ENCODE peak calls at places on chromosomes 13 and 19, in eight cellular contexts. One of them, this sample, is unnamed.

GRCh38 chr13:112132142-112132541 is 65.2 kb downstream of the SOX1 start:
- DNase-seq in activated CD4-positive, alpha-beta T cell treated with anti-CD3 and anti-CD28 coated beads, Interleukin-2, amount 50 U/mL, for 24 hours: no peak
- DNase-seq in NCI-H82: no peak
- DNase-seq in hepatic stellate cell: no peak
- DNase-seq in caudate nucleus: no peak
- DNase-seq in T-helper 17 cell: no peak
- DNase-seq in brain pericyte: no peak
- DNase-seq in mesenchymal stem cell: no peak
- DNase-seq in this sample: no peak

GRCh38 chr13:27967203-27967735 is 1.8 kb downstream of the CDX2 start:
- DNase-seq in activated CD4-positive, alpha-beta T cell treated with anti-CD3 and anti-CD28 coated beads, Interleukin-2, amount 50 U/mL, for 24 hours: no peak
- DNase-seq in NCI-H82: no peak
- DNase-seq in hepatic stellate cell: no peak
- DNase-seq in caudate nucleus: no peak
- DNase-seq in T-helper 17 cell: no peak
- DNase-seq in brain pericyte: no peak
- DNase-seq in mesenchymal stem cell: peak; percentile 47
- DNase-seq in this sample: no peak

GRCh38 chr13:29359181-29359580 is 236.3 kb downstream of the SLC7A1 start:
- DNase-seq in activated CD4-positive, alpha-beta T cell treated with anti-CD3 and anti-CD28 coated beads, Interleukin-2, amount 50 U/mL, for 24 hours: no peak
- DNase-seq in NCI-H82: peak; percentile 56
- DNase-seq in hepatic stellate cell: no peak
- DNase-seq in caudate nucleus: no peak
- DNase-seq in T-helper 17 cell: no peak
- DNase-seq in brain pericyte: no peak
- DNase-seq in mesenchymal stem cell: no peak
- DNase-seq in this sample: no peak

GRCh38 chr13:35140321-35140720 is 198.3 kb downstream of the NBEA start:
- DNase-seq in activated CD4-positive, alpha-beta T cell treated with anti-CD3 and anti-CD28 coated beads, Interleukin-2, amount 50 U/mL, for 24 hours: no peak
- DNase-seq in NCI-H82: no peak
- DNase-seq in hepatic stellate cell: no peak
- DNase-seq in caudate nucleus: no peak
- DNase-seq in T-helper 17 cell: no peak
- DNase-seq in brain pericyte: no peak
- DNase-seq in mesenchymal stem cell: peak; percentile 39
- DNase-seq in this sample: no peak

GRCh38 chr19:55149078-55150003 is at the start of gene TNNT1:
- DNase-seq in activated CD4-positive, alpha-beta T cell treated with anti-CD3 and anti-CD28 coated beads, Interleukin-2, amount 50 U/mL, for 24 hours: no peak
- DNase-seq in NCI-H82: peak; percentile 55
- DNase-seq in hepatic stellate cell: peak; percentile 45
- DNase-seq in caudate nucleus: no peak
- DNase-seq in T-helper 17 cell: no peak
- DNase-seq in brain pericyte: no peak
- DNase-seq in mesenchymal stem cell: no peak
- DNase-seq in this sample: no peak

GRCh38 chr13:40031031-40031430 is 375.6 kb downstream of the COG6 start:
- DNase-seq in activated CD4-positive, alpha-beta T cell treated with anti-CD3 and anti-CD28 coated beads, Interleukin-2, amount 50 U/mL, for 24 hours: no peak
- DNase-seq in NCI-H82: no peak
- DNase-seq in hepatic stellate cell: peak; percentile 23
- DNase-seq in caudate nucleus: no peak
- DNase-seq in T-helper 17 cell: no peak
- DNase-seq in brain pericyte: no peak
- DNase-seq in mesenchymal stem cell: peak; percentile 64
- DNase-seq in this sample: no peak

GRCh38 chr19:2084993-2085720 is 11.0 kb downstream of the MOB3A start:
- DNase-seq in activated CD4-positive, alpha-beta T cell treated with anti-CD3 and anti-CD28 coated beads, Interleukin-2, amount 50 U/mL, for 24 hours: peak; percentile 67
- DNase-seq in NCI-H82: no peak
- DNase-seq in hepatic stellate cell: no peak
- DNase-seq in caudate nucleus: no peak
- DNase-seq in T-helper 17 cell: peak; percentile 88
- DNase-seq in brain pericyte: no peak
- DNase-seq in mesenchymal stem cell: peak; percentile 76
- DNase-seq in this sample: no peak

GRCh38 chr13:80340643-80341097 is 256 bp downstream of the SPRY2 start:
- DNase-seq in activated CD4-positive, alpha-beta T cell treated with anti-CD3 and anti-CD28 coated beads, Interleukin-2, amount 50 U/mL, for 24 hours: no peak
- DNase-seq in NCI-H82: peak; percentile 56
- DNase-seq in hepatic stellate cell: peak; percentile 35
- DNase-seq in caudate nucleus: peak; percentile 48
- DNase-seq in T-helper 17 cell: no peak
- DNase-seq in brain pericyte: no peak
- DNase-seq in mesenchymal stem cell: peak; percentile 78
- DNase-seq in this sample: no peak

GRCh38 chr19:41269571-41269970 is 5.4 kb downstream of the HNRNPUL1 start:
- DNase-seq in activated CD4-positive, alpha-beta T cell treated with anti-CD3 and anti-CD28 coated beads, Interleukin-2, amount 50 U/mL, for 24 hours: no peak
- DNase-seq in NCI-H82: no peak
- DNase-seq in hepatic stellate cell: no peak
- DNase-seq in caudate nucleus: no peak
- DNase-seq in T-helper 17 cell: no peak
- DNase-seq in brain pericyte: no peak
- DNase-seq in mesenchymal stem cell: no peak
- DNase-seq in this sample: no peak

GRCh38 chr13:83568019-83568418 is 314.3 kb downstream of the SLITRK1 start:
- DNase-seq in activated CD4-positive, alpha-beta T cell treated with anti-CD3 and anti-CD28 coated beads, Interleukin-2, amount 50 U/mL, for 24 hours: no peak
- DNase-seq in NCI-H82: no peak
- DNase-seq in hepatic stellate cell: no peak
- DNase-seq in caudate nucleus: no peak
- DNase-seq in T-helper 17 cell: no peak
- DNase-seq in brain pericyte: no peak
- DNase-seq in mesenchymal stem cell: no peak
- DNase-seq in this sample: no peak

GRCh38 chr19:6736169-6736916 is 1.0 kb downstream of the GPR108 start:
- DNase-seq in activated CD4-positive, alpha-beta T cell treated with anti-CD3 and anti-CD28 coated beads, Interleukin-2, amount 50 U/mL, for 24 hours: peak; percentile 46
- DNase-seq in NCI-H82: peak; percentile 72
- DNase-seq in hepatic stellate cell: peak; percentile 92
- DNase-seq in caudate nucleus: peak; percentile 45
- DNase-seq in T-helper 17 cell: peak; percentile 51
- DNase-seq in brain pericyte: no peak
- DNase-seq in mesenchymal stem cell: peak; percentile 96
- DNase-seq in this sample: peak; percentile 63

GRCh38 chr19:5074418-5074817 is 105.5 kb downstream of the KDM4B start:
- DNase-seq in activated CD4-positive, alpha-beta T cell treated with anti-CD3 and anti-CD28 coated beads, Interleukin-2, amount 50 U/mL, for 24 hours: no peak
- DNase-seq in NCI-H82: no peak
- DNase-seq in hepatic stellate cell: no peak
- DNase-seq in caudate nucleus: no peak
- DNase-seq in T-helper 17 cell: no peak
- DNase-seq in brain pericyte: no peak
- DNase-seq in mesenchymal stem cell: no peak
- DNase-seq in this sample: no peak

GRCh38 chr19:34120846-34121639 is 51.3 kb upstream of the LSM14A start:
- DNase-seq in activated CD4-positive, alpha-beta T cell treated with anti-CD3 and anti-CD28 coated beads, Interleukin-2, amount 50 U/mL, for 24 hours: no peak
- DNase-seq in NCI-H82: peak; percentile 29
- DNase-seq in hepatic stellate cell: peak; percentile 60
- DNase-seq in caudate nucleus: no peak
- DNase-seq in T-helper 17 cell: peak; percentile 27
- DNase-seq in brain pericyte: no peak
- DNase-seq in mesenchymal stem cell: peak; percentile 54
- DNase-seq in this sample: no peak

GRCh38 chr13:94408300-94409036 is 71.0 kb downstream of the DCT start:
- DNase-seq in activated CD4-positive, alpha-beta T cell treated with anti-CD3 and anti-CD28 coated beads, Interleukin-2, amount 50 U/mL, for 24 hours: no peak
- DNase-seq in NCI-H82: no peak
- DNase-seq in hepatic stellate cell: no peak
- DNase-seq in caudate nucleus: no peak
- DNase-seq in T-helper 17 cell: no peak
- DNase-seq in brain pericyte: no peak
- DNase-seq in mesenchymal stem cell: peak; percentile 40
- DNase-seq in this sample: no peak

GRCh38 chr19:36986601-36987000 is 70.5 kb downstream of the ZNF568 start:
- DNase-seq in activated CD4-positive, alpha-beta T cell treated with anti-CD3 and anti-CD28 coated beads, Interleukin-2, amount 50 U/mL, for 24 hours: no peak
- DNase-seq in NCI-H82: no peak
- DNase-seq in hepatic stellate cell: no peak
- DNase-seq in caudate nucleus: no peak
- DNase-seq in T-helper 17 cell: no peak
- DNase-seq in brain pericyte: no peak
- DNase-seq in mesenchymal stem cell: no peak
- DNase-seq in this sample: no peak

GRCh38 chr19:371501-372160 is 27.0 kb upstream of the MIER2 start:
- DNase-seq in activated CD4-positive, alpha-beta T cell treated with anti-CD3 and anti-CD28 coated beads, Interleukin-2, amount 50 U/mL, for 24 hours: no peak
- DNase-seq in NCI-H82: no peak
- DNase-seq in hepatic stellate cell: no peak
- DNase-seq in caudate nucleus: no peak
- DNase-seq in T-helper 17 cell: no peak
- DNase-seq in brain pericyte: no peak
- DNase-seq in mesenchymal stem cell: no peak
- DNase-seq in this sample: no peak

GRCh38 chr19:45468803-45469131 is 971 bp downstream of the FOSB start:
- DNase-seq in activated CD4-positive, alpha-beta T cell treated with anti-CD3 and anti-CD28 coated beads, Interleukin-2, amount 50 U/mL, for 24 hours: no peak
- DNase-seq in NCI-H82: peak; percentile 79
- DNase-seq in hepatic stellate cell: peak; percentile 45
- DNase-seq in caudate nucleus: no peak
- DNase-seq in T-helper 17 cell: peak; percentile 63
- DNase-seq in brain pericyte: no peak
- DNase-seq in mesenchymal stem cell: no peak
- DNase-seq in this sample: no peak

GRCh38 chr13:41854758-41855157 is 106.2 kb downstream of the VWA8 start:
- DNase-seq in activated CD4-positive, alpha-beta T cell treated with anti-CD3 and anti-CD28 coated beads, Interleukin-2, amount 50 U/mL, for 24 hours: no peak
- DNase-seq in NCI-H82: no peak
- DNase-seq in hepatic stellate cell: no peak
- DNase-seq in caudate nucleus: no peak
- DNase-seq in T-helper 17 cell: no peak
- DNase-seq in brain pericyte: no peak
- DNase-seq in mesenchymal stem cell: no peak
- DNase-seq in this sample: no peak

GRCh38 chr13:50400035-50400726 is 384.9 kb downstream of the KCNRG start:
- DNase-seq in activated CD4-positive, alpha-beta T cell treated with anti-CD3 and anti-CD28 coated beads, Interleukin-2, amount 50 U/mL, for 24 hours: no peak
- DNase-seq in NCI-H82: no peak
- DNase-seq in hepatic stellate cell: no peak
- DNase-seq in caudate nucleus: peak; percentile 63
- DNase-seq in T-helper 17 cell: no peak
- DNase-seq in brain pericyte: no peak
- DNase-seq in mesenchymal stem cell: peak; percentile 24
- DNase-seq in this sample: no peak

GRCh38 chr13:48653074-48654054 is at the start of gene CYSLTR2:
- DNase-seq in activated CD4-positive, alpha-beta T cell treated with anti-CD3 and anti-CD28 coated beads, Interleukin-2, amount 50 U/mL, for 24 hours: no peak
- DNase-seq in NCI-H82: peak; percentile 67
- DNase-seq in hepatic stellate cell: no peak
- DNase-seq in caudate nucleus: no peak
- DNase-seq in T-helper 17 cell: no peak
- DNase-seq in brain pericyte: no peak
- DNase-seq in mesenchymal stem cell: peak; percentile 98
- DNase-seq in this sample: no peak

GRCh38 chr19:29577662-29577963 is 28.5 kb upstream of the POP4 start:
- DNase-seq in activated CD4-positive, alpha-beta T cell treated with anti-CD3 and anti-CD28 coated beads, Interleukin-2, amount 50 U/mL, for 24 hours: no peak
- DNase-seq in NCI-H82: no peak
- DNase-seq in hepatic stellate cell: no peak
- DNase-seq in caudate nucleus: no peak
- DNase-seq in T-helper 17 cell: no peak
- DNase-seq in brain pericyte: no peak
- DNase-seq in mesenchymal stem cell: no peak
- DNase-seq in this sample: no peak

GRCh38 chr19:8005534-8006256 is at the start of gene ELAVL1:
- DNase-seq in activated CD4-positive, alpha-beta T cell treated with anti-CD3 and anti-CD28 coated beads, Interleukin-2, amount 50 U/mL, for 24 hours: peak; percentile 77
- DNase-seq in NCI-H82: peak; percentile 88
- DNase-seq in hepatic stellate cell: peak; percentile 97
- DNase-seq in caudate nucleus: peak; percentile 79
- DNase-seq in T-helper 17 cell: peak; percentile 90
- DNase-seq in brain pericyte: peak; percentile 26
- DNase-seq in mesenchymal stem cell: peak; percentile 88
- DNase-seq in this sample: peak; percentile 92

GRCh38 chr19:2503521-2504109 is 27.7 kb downstream of the GADD45B start:
- DNase-seq in activated CD4-positive, alpha-beta T cell treated with anti-CD3 and anti-CD28 coated beads, Interleukin-2, amount 50 U/mL, for 24 hours: peak; percentile 30
- DNase-seq in NCI-H82: no peak
- DNase-seq in hepatic stellate cell: peak; percentile 83
- DNase-seq in caudate nucleus: no peak
- DNase-seq in T-helper 17 cell: peak; percentile 66
- DNase-seq in brain pericyte: no peak
- DNase-seq in mesenchymal stem cell: peak; percentile 77
- DNase-seq in this sample: no peak

GRCh38 chr19:6767357-6768235 is at the start of gene SH2D3A:
- DNase-seq in activated CD4-positive, alpha-beta T cell treated with anti-CD3 and anti-CD28 coated beads, Interleukin-2, amount 50 U/mL, for 24 hours: peak; percentile 78
- DNase-seq in NCI-H82: peak; percentile 78
- DNase-seq in hepatic stellate cell: no peak
- DNase-seq in caudate nucleus: no peak
- DNase-seq in T-helper 17 cell: peak; percentile 93
- DNase-seq in brain pericyte: no peak
- DNase-seq in mesenchymal stem cell: peak; percentile 19
- DNase-seq in this sample: peak; percentile 57

This sample was measured in neuronal stem cell.